ENCODE peak calls at places on chromosome 1, in nine cellular contexts. One of them, this sample, is unnamed.
A peak's percentile ranks its signal among the peaks of the same experiment; 100 is the strongest.

GRCh38 chr1:192700834-192701271 is 64.9 kb downstream of the RGS13 start:
- DNase-seq in HTR-8/SVneo: peak; percentile 41
- DNase-seq in OCI-LY7: no peak
- DNase-seq in HT1080: peak; percentile 57
- DNase-seq in pons: no peak
- DNase-seq in GM04504: peak; percentile 61
- DNase-seq in activated naive CD4-positive, alpha-beta T cell: no peak
- DNase-seq in T-helper 9 cell: no peak
- DNase-seq in non-pigmented ciliary epithelial cell: peak; percentile 87
- DNase-seq in this sample: peak; percentile 54

GRCh38 chr1:230694991-230695390 is 18.9 kb downstream of the AGT start:
- DNase-seq in HTR-8/SVneo: no peak
- DNase-seq in OCI-LY7: no peak
- DNase-seq in HT1080: no peak
- DNase-seq in pons: no peak
- DNase-seq in GM04504: no peak
- DNase-seq in activated naive CD4-positive, alpha-beta T cell: no peak
- DNase-seq in T-helper 9 cell: no peak
- DNase-seq in non-pigmented ciliary epithelial cell: no peak
- DNase-seq in this sample: no peak

GRCh38 chr1:155172732-155173477 is at the start of gene KRTCAP2:
- DNase-seq in HTR-8/SVneo: peak; percentile 97
- DNase-seq in OCI-LY7: peak; percentile 98
- DNase-seq in HT1080: peak; percentile 92
- DNase-seq in pons: peak; percentile 96
- DNase-seq in GM04504: peak; percentile 91
- DNase-seq in activated naive CD4-positive, alpha-beta T cell: peak; percentile 88
- DNase-seq in T-helper 9 cell: peak; percentile 94
- DNase-seq in non-pigmented ciliary epithelial cell: peak; percentile 90
- DNase-seq in this sample: peak; percentile 99

GRCh38 chr1:216457356-216457755 is 34.1 kb upstream of the USH2A start:
- DNase-seq in HTR-8/SVneo: peak; percentile 17
- DNase-seq in OCI-LY7: no peak
- DNase-seq in HT1080: peak; percentile 43
- DNase-seq in pons: no peak
- DNase-seq in GM04504: no peak
- DNase-seq in activated naive CD4-positive, alpha-beta T cell: no peak
- DNase-seq in T-helper 9 cell: no peak
- DNase-seq in non-pigmented ciliary epithelial cell: no peak
- DNase-seq in this sample: no peak

GRCh38 chr1:20956272-20956671 is 169.2 kb upstream of the HP1BP3 start:
- DNase-seq in HTR-8/SVneo: no peak
- DNase-seq in OCI-LY7: no peak
- DNase-seq in HT1080: no peak
- DNase-seq in pons: no peak
- DNase-seq in GM04504: no peak
- DNase-seq in activated naive CD4-positive, alpha-beta T cell: no peak
- DNase-seq in T-helper 9 cell: no peak
- DNase-seq in non-pigmented ciliary epithelial cell: no peak
- DNase-seq in this sample: no peak

GRCh38 chr1:85502171-85502570 is 37.2 kb upstream of the DDAH1 start:
- DNase-seq in HTR-8/SVneo: no peak
- DNase-seq in OCI-LY7: no peak
- DNase-seq in HT1080: no peak
- DNase-seq in pons: no peak
- DNase-seq in GM04504: no peak
- DNase-seq in activated naive CD4-positive, alpha-beta T cell: no peak
- DNase-seq in T-helper 9 cell: no peak
- DNase-seq in non-pigmented ciliary epithelial cell: no peak
- DNase-seq in this sample: no peak

GRCh38 chr1:19377812-19378718 is 65.9 kb downstream of the SLC66A1 start:
- DNase-seq in HTR-8/SVneo: no peak
- DNase-seq in OCI-LY7: no peak
- DNase-seq in HT1080: no peak
- DNase-seq in pons: no peak
- DNase-seq in GM04504: no peak
- DNase-seq in activated naive CD4-positive, alpha-beta T cell: no peak
- DNase-seq in T-helper 9 cell: no peak
- DNase-seq in non-pigmented ciliary epithelial cell: no peak
- DNase-seq in this sample: no peak

GRCh38 chr1:67988066-67988465 is 62.4 kb downstream of the DIRAS3 start:
- DNase-seq in HTR-8/SVneo: no peak
- DNase-seq in OCI-LY7: no peak
- DNase-seq in HT1080: no peak
- DNase-seq in pons: no peak
- DNase-seq in GM04504: no peak
- DNase-seq in activated naive CD4-positive, alpha-beta T cell: no peak
- DNase-seq in T-helper 9 cell: no peak
- DNase-seq in non-pigmented ciliary epithelial cell: no peak
- DNase-seq in this sample: no peak

GRCh38 chr1:24878775-24879742 is 51.0 kb downstream of the RUNX3 start:
- DNase-seq in HTR-8/SVneo: no peak
- DNase-seq in OCI-LY7: no peak
- DNase-seq in HT1080: peak; percentile 14
- DNase-seq in pons: no peak
- DNase-seq in GM04504: peak; percentile 15
- DNase-seq in activated naive CD4-positive, alpha-beta T cell: no peak
- DNase-seq in T-helper 9 cell: no peak
- DNase-seq in non-pigmented ciliary epithelial cell: peak; percentile 19
- DNase-seq in this sample: peak; percentile 10

GRCh38 chr1:46453449-46453848 is 36.2 kb upstream of the DMBX1 start:
- DNase-seq in HTR-8/SVneo: no peak
- DNase-seq in OCI-LY7: no peak
- DNase-seq in HT1080: no peak
- DNase-seq in pons: no peak
- DNase-seq in GM04504: no peak
- DNase-seq in activated naive CD4-positive, alpha-beta T cell: no peak
- DNase-seq in T-helper 9 cell: no peak
- DNase-seq in non-pigmented ciliary epithelial cell: no peak
- DNase-seq in this sample: no peak

This sample was measured in A172.